ENCODE peak calls at places on chromosome 7, in five cellular contexts. One of them, this sample, is unnamed.

GRCh38 chr7:133207687-133208086 is 45.2 kb upstream of the EXOC4 start:
- DNase-seq in tibial artery: no peak
- DNase-seq in thoracic aorta: no peak
- DNase-seq in Panc1: no peak
- DNase-seq in cardiac muscle cell: no peak
- DNase-seq in this sample: no peak

GRCh38 chr7:114644455-114644854 is 229.8 kb downstream of the FOXP2 start:
- DNase-seq in thoracic aorta: no peak
- DNase-seq in cardiac muscle cell: no peak
- DNase-seq in tibial artery: no peak
- DNase-seq in Panc1: no peak
- DNase-seq in this sample: no peak

GRCh38 chr7:84025332-84025927 is 169.2 kb downstream of the SEMA3A start:
- DNase-seq in cardiac muscle cell: no peak
- DNase-seq in Panc1: peak; percentile 84
- DNase-seq in thoracic aorta: no peak
- DNase-seq in tibial artery: no peak
- DNase-seq in this sample: no peak

GRCh38 chr7:8176370-8177081 is 85.4 kb downstream of the ICA1 start:
- DNase-seq in cardiac muscle cell: no peak
- DNase-seq in thoracic aorta: no peak
- DNase-seq in Panc1: no peak
- DNase-seq in tibial artery: no peak
- DNase-seq in this sample: peak; percentile 84

GRCh38 chr7:16804674-16805439 is at the start of gene AGR2:
- DNase-seq in thoracic aorta: no peak
- DNase-seq in Panc1: no peak
- DNase-seq in cardiac muscle cell: no peak
- DNase-seq in tibial artery: no peak
- DNase-seq in this sample: peak; percentile 88

GRCh38 chr7:155313082-155313481 is 15.4 kb downstream of the INSIG1 start:
- DNase-seq in cardiac muscle cell: no peak
- DNase-seq in tibial artery: no peak
- DNase-seq in thoracic aorta: no peak
- DNase-seq in Panc1: no peak
- DNase-seq in this sample: no peak

GRCh38 chr7:4069268-4070095 is 612.6 kb upstream of the FOXK1 start:
- DNase-seq in Panc1: no peak
- DNase-seq in thoracic aorta: no peak
- DNase-seq in tibial artery: no peak
- DNase-seq in cardiac muscle cell: peak; percentile 31
- DNase-seq in this sample: no peak

GRCh38 chr7:21568762-21569161 is 25.9 kb downstream of the DNAH11 start:
- DNase-seq in Panc1: no peak
- DNase-seq in thoracic aorta: no peak
- DNase-seq in tibial artery: no peak
- DNase-seq in cardiac muscle cell: peak; percentile 22
- DNase-seq in this sample: no peak

GRCh38 chr7:141593134-141593533 is 41.9 kb downstream of the AGK start:
- DNase-seq in thoracic aorta: no peak
- DNase-seq in Panc1: no peak
- DNase-seq in cardiac muscle cell: no peak
- DNase-seq in tibial artery: no peak
- DNase-seq in this sample: no peak

GRCh38 chr7:76310102-76310957 is 7.9 kb downstream of the HSPB1 start:
- DNase-seq in cardiac muscle cell: no peak
- DNase-seq in thoracic aorta: no peak
- DNase-seq in tibial artery: no peak
- DNase-seq in Panc1: no peak
- DNase-seq in this sample: no peak

GRCh38 chr7:23533160-23533559 is 1.4 kb upstream of the TRA2A start:
- DNase-seq in Panc1: no peak
- DNase-seq in cardiac muscle cell: no peak
- DNase-seq in tibial artery: no peak
- DNase-seq in thoracic aorta: no peak
- DNase-seq in this sample: no peak

GRCh38 chr7:95327356-95327755 is 3.0 kb upstream of the PON1 start:
- DNase-seq in cardiac muscle cell: no peak
- DNase-seq in tibial artery: no peak
- DNase-seq in Panc1: no peak
- DNase-seq in thoracic aorta: no peak
- DNase-seq in this sample: no peak

GRCh38 chr7:132655071-132655761 is 78.9 kb upstream of the PLXNA4 start:
- DNase-seq in Panc1: no peak
- DNase-seq in cardiac muscle cell: peak; percentile 12
- DNase-seq in thoracic aorta: no peak
- DNase-seq in tibial artery: peak; percentile 57
- DNase-seq in this sample: peak; percentile 69

GRCh38 chr7:137539111-137539715 is 195.7 kb upstream of the PTN start:
- DNase-seq in thoracic aorta: no peak
- DNase-seq in cardiac muscle cell: no peak
- DNase-seq in tibial artery: no peak
- DNase-seq in Panc1: no peak
- DNase-seq in this sample: no peak

GRCh38 chr7:17300012-17300411 is 1.6 kb downstream of the AHR start:
- DNase-seq in Panc1: no peak
- DNase-seq in tibial artery: no peak
- DNase-seq in thoracic aorta: no peak
- DNase-seq in cardiac muscle cell: no peak
- DNase-seq in this sample: no peak

GRCh38 chr7:143487566-143487965 is 9.9 kb downstream of the TAS2R41 start:
- DNase-seq in thoracic aorta: no peak
- DNase-seq in cardiac muscle cell: no peak
- DNase-seq in Panc1: no peak
- DNase-seq in tibial artery: peak; percentile 77
- DNase-seq in this sample: peak; percentile 67

DNA sequence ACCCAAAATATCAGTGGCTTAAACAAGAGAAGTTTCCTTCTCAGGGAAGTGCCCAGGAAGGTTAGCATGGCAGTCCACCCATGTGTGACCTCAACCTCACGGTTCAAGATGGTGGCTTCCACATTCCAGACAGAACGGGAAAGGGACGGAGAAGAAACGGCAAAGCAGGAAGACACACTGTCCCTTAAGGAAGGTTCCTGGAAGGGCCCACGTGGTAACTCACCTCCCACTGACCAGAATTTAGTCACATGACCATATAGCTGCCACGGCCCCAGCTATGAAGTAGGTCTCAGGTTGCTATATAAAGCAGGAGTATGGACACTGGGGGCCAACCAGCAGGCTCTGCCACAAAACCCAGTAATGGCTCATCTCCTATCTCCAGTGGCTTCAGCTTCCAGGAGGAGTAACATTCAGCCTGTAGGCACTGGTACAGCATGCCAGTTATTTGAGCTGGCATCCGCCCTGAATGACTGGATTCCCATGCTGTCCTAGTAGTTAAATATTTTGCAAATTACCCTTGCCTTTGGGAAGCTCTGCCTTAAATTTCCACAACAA is 278.5 kb upstream of the KLF14 start:
- DNase-seq in thoracic aorta: no peak
- DNase-seq in cardiac muscle cell: no peak
- DNase-seq in Panc1: no peak
- DNase-seq in tibial artery: no peak
- DNase-seq in this sample: no peak
- H3K4me1 ChIP-seq in thoracic aorta: peaks cover 93% of the 10 kb centered on the region
- H3K4me1 ChIP-seq in cardiac muscle cell: no peaks in the 10 kb centered on the region
- H3K4me1 ChIP-seq in Panc1: peaks cover 73% of the 10 kb centered on the region
- H3K4me1 ChIP-seq in tibial artery: no peaks in the 10 kb centered on the region
- H3K4me1 ChIP-seq in this sample: peaks cover 46% of the 10 kb centered on the region

GRCh38 chr7:151248191-151249033 is at the start of gene SMARCD3:
- DNase-seq in thoracic aorta: no peak
- DNase-seq in tibial artery: peak; percentile 73
- DNase-seq in Panc1: no peak
- DNase-seq in cardiac muscle cell: peak; percentile 98
- DNase-seq in this sample: peak; percentile 65

GRCh38 chr7:151251328-151251925 is 2.9 kb upstream of the SMARCD3 start:
- DNase-seq in Panc1: no peak
- DNase-seq in cardiac muscle cell: peak; percentile 75
- DNase-seq in thoracic aorta: no peak
- DNase-seq in tibial artery: no peak
- DNase-seq in this sample: no peak

GRCh38 chr7:151250181-151251095 is 1.9 kb upstream of the SMARCD3 start:
- DNase-seq in tibial artery: no peak
- DNase-seq in thoracic aorta: no peak
- DNase-seq in cardiac muscle cell: no peak
- DNase-seq in Panc1: no peak
- DNase-seq in this sample: no peak

GRCh38 chr7:151249034-151249731 is 689 bp upstream of the SMARCD3 start:
- DNase-seq in tibial artery: peak; percentile 72
- DNase-seq in Panc1: no peak
- DNase-seq in cardiac muscle cell: peak; percentile 57
- DNase-seq in thoracic aorta: no peak
- DNase-seq in this sample: no peak

DNA sequence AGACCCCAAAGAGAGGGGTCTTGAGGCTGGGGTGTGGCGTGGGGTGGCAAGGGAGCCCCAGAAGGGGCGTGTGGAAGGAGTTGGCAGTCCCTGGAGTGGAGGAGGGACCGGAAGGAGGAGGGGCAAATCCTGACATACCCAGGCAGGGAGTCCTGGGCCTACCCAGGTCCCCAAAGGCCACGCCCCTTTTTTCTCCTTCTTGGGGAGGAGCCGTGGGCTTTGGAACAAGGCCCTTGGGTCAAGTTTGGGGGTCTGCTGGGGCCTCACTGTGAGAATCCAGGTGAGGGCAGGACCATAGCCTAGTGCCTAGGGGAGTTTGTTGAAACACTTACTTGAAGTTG is 1.2 kb upstream of the SMARCD3 start:
- DNase-seq in thoracic aorta: no peak
- DNase-seq in cardiac muscle cell: peak; percentile 80
- DNase-seq in Panc1: no peak
- DNase-seq in tibial artery: peak; percentile 62
- DNase-seq in this sample: no peak
- H3K27ac ChIP-seq in thoracic aorta: peak overlapping the region; percentile 99
- H3K27ac ChIP-seq in cardiac muscle cell: peak overlapping the region; percentile 99
- H3K27ac ChIP-seq in Panc1: peak overlapping the region; percentile 74
- H3K27ac ChIP-seq in tibial artery: peak overlapping the region; percentile 95
- H3K27ac ChIP-seq in this sample: peak overlapping the region; percentile 83

GRCh38 chr7:28128608-28129007 is 52.0 kb downstream of the JAZF1 start:
- DNase-seq in Panc1: no peak
- DNase-seq in tibial artery: no peak
- DNase-seq in cardiac muscle cell: no peak
- DNase-seq in thoracic aorta: no peak
- DNase-seq in this sample: no peak

GRCh38 chr7:28124413-28124812 is 56.2 kb downstream of the JAZF1 start:
- DNase-seq in tibial artery: no peak
- DNase-seq in thoracic aorta: no peak
- DNase-seq in Panc1: no peak
- DNase-seq in cardiac muscle cell: no peak
- DNase-seq in this sample: no peak

GRCh38 chr7:28123752-28124151 is 56.8 kb downstream of the JAZF1 start:
- DNase-seq in cardiac muscle cell: no peak
- DNase-seq in Panc1: no peak
- DNase-seq in tibial artery: no peak
- DNase-seq in thoracic aorta: no peak
- DNase-seq in this sample: no peak

GRCh38 chr7:28126047-28127041 is 54.3 kb downstream of the JAZF1 start:
- DNase-seq in cardiac muscle cell: no peak
- DNase-seq in Panc1: no peak
- DNase-seq in tibial artery: peak; percentile 48
- DNase-seq in thoracic aorta: no peak
- DNase-seq in this sample: no peak

GRCh38 chr7:28125381-28126046 is 55.1 kb downstream of the JAZF1 start:
- DNase-seq in thoracic aorta: no peak
- DNase-seq in cardiac muscle cell: no peak
- DNase-seq in Panc1: no peak
- DNase-seq in tibial artery: peak; percentile 75
- DNase-seq in this sample: no peak
- H3K4me1 ChIP-seq in thoracic aorta: peaks cover 27% of the 10 kb centered on the region
- H3K4me1 ChIP-seq in cardiac muscle cell: no peaks in the 10 kb centered on the region
- H3K4me1 ChIP-seq in Panc1: no peaks in the 10 kb centered on the region
- H3K4me1 ChIP-seq in tibial artery: no peaks in the 10 kb centered on the region
- H3K4me1 ChIP-seq in this sample: no peaks in the 10 kb centered on the region

DNA sequence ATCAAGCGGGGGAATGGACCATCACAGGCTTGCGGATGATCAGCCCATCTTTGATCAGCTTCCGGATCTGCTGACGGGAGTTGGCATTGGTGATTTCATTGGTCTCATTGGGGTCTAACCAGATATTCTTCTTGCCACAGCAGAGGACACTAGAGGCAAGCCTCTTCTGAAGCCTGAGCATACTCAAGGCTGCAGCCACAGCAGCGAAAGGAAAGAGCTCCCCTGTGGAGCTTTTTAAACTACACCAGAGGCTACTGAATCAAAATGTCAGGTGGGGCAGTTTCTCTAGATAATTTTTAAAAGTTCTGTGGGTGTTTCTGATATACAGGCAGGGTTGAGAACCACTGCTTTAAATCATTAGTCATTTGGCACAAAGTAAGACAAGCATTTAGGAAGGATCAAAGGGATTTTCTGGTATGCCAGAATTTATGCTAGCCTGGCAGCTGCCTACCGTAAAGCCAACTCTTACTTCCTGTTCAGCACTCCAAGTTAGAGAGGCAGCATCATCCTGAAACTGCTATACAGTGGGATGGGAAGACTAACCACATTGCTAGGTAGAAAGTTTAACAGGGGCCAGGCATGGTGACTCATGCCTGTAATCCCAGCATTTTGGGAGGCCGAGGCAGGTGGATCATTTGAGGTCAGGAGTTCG is 7.0 kb downstream of the NAPEPLD start:
- DNase-seq in thoracic aorta: no peak
- DNase-seq in cardiac muscle cell: no peak
- DNase-seq in tibial artery: no peak
- DNase-seq in Panc1: no peak
- DNase-seq in this sample: no peak
- H3K27ac ChIP-seq in thoracic aorta: no peak overlapping the region
- H3K27ac ChIP-seq in cardiac muscle cell: no peak overlapping the region
- H3K27ac ChIP-seq in tibial artery: no peak overlapping the region
- H3K27ac ChIP-seq in Panc1: no peak overlapping the region
- H3K27ac ChIP-seq in this sample: no peak overlapping the region